ENCODE peak calls at places on chromosomes 7 and 10, in six cellular contexts. One of them, this sample, is unnamed.

GRCh38 chr7:131087756-131088658 is 239.7 kb upstream of the MKLN1 start:
- DNase-seq in NB4: no peak
- DNase-seq in GM12878: no peak
- DNase-seq in HepG2: peak
- DNase-seq in A549: no peak
- DNase-seq in K562: no peak
- DNase-seq in this sample: no peak

GRCh38 chr10:64219271-64220025 is 698.2 kb downstream of the REEP3 start:
- DNase-seq in K562: no peak
- DNase-seq in HepG2: no peak
- DNase-seq in NB4: no peak
- DNase-seq in GM12878: no peak
- DNase-seq in A549: no peak
- DNase-seq in this sample: no peak

GRCh38 chr7:79009647-79010046 is 443.8 kb downstream of the MAGI2 start:
- DNase-seq in K562: no peak
- DNase-seq in HepG2: no peak
- DNase-seq in A549: no peak
- DNase-seq in NB4: no peak
- DNase-seq in GM12878: no peak
- DNase-seq in this sample: no peak

GRCh38 chr10:48938990-48939536 is 577 bp downstream of the LRRC18 start:
- DNase-seq in NB4: no peak
- DNase-seq in GM12878: no peak
- DNase-seq in HepG2: no peak
- DNase-seq in A549: no peak
- DNase-seq in K562: no peak
- DNase-seq in this sample: no peak

GRCh38 chr7:11776083-11776482 is 55.9 kb downstream of the THSD7A start:
- DNase-seq in GM12878: no peak
- DNase-seq in K562: no peak
- DNase-seq in HepG2: no peak
- DNase-seq in A549: no peak
- DNase-seq in NB4: no peak
- DNase-seq in this sample: no peak

GRCh38 chr10:97574374-97575100 is 2.0 kb downstream of the ANKRD2 start:
- DNase-seq in NB4: peak
- DNase-seq in HepG2: peak
- DNase-seq in K562: no peak
- DNase-seq in GM12878: no peak
- DNase-seq in A549: peak
- DNase-seq in this sample: peak

GRCh38 chr7:40299097-40299496 is 164.3 kb downstream of the SUGCT start:
- DNase-seq in K562: no peak
- DNase-seq in A549: no peak
- DNase-seq in HepG2: no peak
- DNase-seq in NB4: peak
- DNase-seq in GM12878: no peak
- DNase-seq in this sample: peak

GRCh38 chr7:129438839-129439640 is 4.8 kb downstream of the STRIP2 start:
- DNase-seq in K562: peak
- DNase-seq in NB4: peak
- DNase-seq in HepG2: peak
- DNase-seq in A549: peak
- DNase-seq in GM12878: no peak
- DNase-seq in this sample: peak

GRCh38 chr7:10212664-10213063 is 761.0 kb upstream of the PHF14 start:
- DNase-seq in A549: no peak
- DNase-seq in GM12878: no peak
- DNase-seq in HepG2: no peak
- DNase-seq in K562: no peak
- DNase-seq in NB4: no peak
- DNase-seq in this sample: no peak

GRCh38 chr10:94000638-94001420 is 7.1 kb downstream of the PLCE1 start:
- DNase-seq in HepG2: no peak
- DNase-seq in K562: no peak
- DNase-seq in NB4: no peak
- DNase-seq in A549: no peak
- DNase-seq in GM12878: no peak
- DNase-seq in this sample: no peak

GRCh38 chr10:47139121-47139520 is 160.9 kb upstream of the GDF10 start:
- DNase-seq in NB4: no peak
- DNase-seq in GM12878: no peak
- DNase-seq in A549: no peak
- DNase-seq in K562: no peak
- DNase-seq in HepG2: no peak
- DNase-seq in this sample: no peak

DNA sequence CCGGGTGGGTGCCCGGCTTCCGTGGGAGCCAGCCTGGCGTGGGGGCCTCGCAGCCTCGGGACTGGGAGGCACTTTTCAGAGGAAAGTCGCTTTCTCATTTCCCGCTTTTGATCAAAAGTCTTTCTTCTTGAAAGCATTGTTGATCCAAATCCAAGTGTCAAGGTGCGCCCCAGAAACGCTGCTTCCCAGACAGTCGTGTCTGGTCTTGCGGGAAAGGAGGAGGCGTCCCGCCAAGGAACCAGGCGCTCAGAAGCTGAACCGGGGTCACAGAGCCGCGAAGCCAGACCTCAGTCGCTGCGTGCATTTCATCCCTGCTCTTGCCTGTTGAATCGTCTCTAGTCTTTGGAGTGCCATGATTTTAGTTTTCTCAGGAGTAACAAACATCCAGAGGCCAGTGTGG is 1.1 kb upstream of the BNIP3 start:
- DNase-seq in A549: no peak
- DNase-seq in HepG2: no peak
- DNase-seq in NB4: no peak
- DNase-seq in GM12878: no peak
- DNase-seq in K562: no peak
- DNase-seq in this sample: no peak
- TF ChIP-seq MYC in A549: no peak
- TF ChIP-seq MYC in HepG2: no peak
- TF ChIP-seq MYC in NB4: no peak
- TF ChIP-seq MYC in GM12878: no peak
- TF ChIP-seq MYC in K562: no peak
- TF ChIP-seq MYC in this sample: no peak

GRCh38 chr10:123578721-123579120 is 87.4 kb upstream of the GPR26 start:
- DNase-seq in HepG2: no peak
- DNase-seq in GM12878: no peak
- DNase-seq in A549: no peak
- DNase-seq in K562: no peak
- DNase-seq in NB4: no peak
- DNase-seq in this sample: no peak
- TF ChIP-seq MYC in HepG2: no peak
- TF ChIP-seq MYC in GM12878: no peak
- TF ChIP-seq MYC in A549: no peak
- TF ChIP-seq MYC in K562: no peak
- TF ChIP-seq MYC in NB4: no peak
- TF ChIP-seq MYC in this sample: no peak

GRCh38 chr7:116863168-116863670 is 832 bp downstream of the CAPZA2 start:
- DNase-seq in NB4: no peak
- DNase-seq in K562: peak
- DNase-seq in A549: peak
- DNase-seq in GM12878: no peak
- DNase-seq in HepG2: peak
- DNase-seq in this sample: peak
- TF ChIP-seq MYC in NB4: no peak
- TF ChIP-seq MYC in K562: no peak
- TF ChIP-seq MYC in A549: no peak
- TF ChIP-seq MYC in GM12878: no peak
- TF ChIP-seq MYC in HepG2: no peak
- TF ChIP-seq MYC in this sample: no peak

GRCh38 chr10:121593676-121594075 is 4.6 kb downstream of the FGFR2 start:
- DNase-seq in HepG2: no peak
- DNase-seq in K562: no peak
- DNase-seq in NB4: no peak
- DNase-seq in A549: no peak
- DNase-seq in GM12878: no peak
- DNase-seq in this sample: no peak
- TF ChIP-seq MYC in HepG2: no peak
- TF ChIP-seq MYC in K562: no peak
- TF ChIP-seq MYC in NB4: no peak
- TF ChIP-seq MYC in A549: no peak
- TF ChIP-seq MYC in GM12878: no peak
- TF ChIP-seq MYC in this sample: no peak

GRCh38 chr7:73703985-73704639 is 15.4 kb downstream of the STX1A start:
- DNase-seq in GM12878: no peak
- DNase-seq in HepG2: no peak
- DNase-seq in A549: peak
- DNase-seq in K562: peak
- DNase-seq in NB4: no peak
- DNase-seq in this sample: no peak
- TF ChIP-seq MYC in GM12878: no peak
- TF ChIP-seq MYC in HepG2: no peak
- TF ChIP-seq MYC in A549: no peak
- TF ChIP-seq MYC in K562: peak
- TF ChIP-seq MYC in NB4: no peak
- TF ChIP-seq MYC in this sample: no peak

DNA sequence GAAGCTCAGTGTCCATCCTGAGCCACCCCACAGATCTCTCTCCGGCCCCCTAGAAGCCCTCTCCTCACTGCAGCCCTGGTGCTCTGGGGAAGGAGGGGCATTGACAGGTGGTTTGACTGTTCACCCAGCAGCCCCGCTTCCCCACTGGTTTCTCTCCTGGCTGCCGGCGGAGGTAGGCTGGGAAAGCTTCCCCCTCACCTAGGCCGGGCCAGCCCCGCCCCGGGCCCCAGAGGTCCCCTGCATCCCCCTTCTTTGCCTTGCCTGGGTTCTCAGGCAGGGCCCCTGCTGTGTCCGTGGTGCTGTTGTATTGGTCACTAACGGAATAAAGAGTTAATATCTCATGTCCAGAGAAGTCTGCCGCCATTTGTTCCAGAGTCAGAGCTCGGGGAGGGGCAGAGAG is 21.2 kb downstream of the CLEC2L start:
- DNase-seq in NB4: no peak
- DNase-seq in HepG2: no peak
- DNase-seq in A549: no peak
- DNase-seq in GM12878: no peak
- DNase-seq in K562: no peak
- DNase-seq in this sample: no peak
- TF ChIP-seq MYC in NB4: no peak
- TF ChIP-seq MYC in HepG2: no peak
- TF ChIP-seq MYC in A549: no peak
- TF ChIP-seq MYC in GM12878: no peak
- TF ChIP-seq MYC in K562: no peak
- TF ChIP-seq MYC in this sample: no peak

DNA sequence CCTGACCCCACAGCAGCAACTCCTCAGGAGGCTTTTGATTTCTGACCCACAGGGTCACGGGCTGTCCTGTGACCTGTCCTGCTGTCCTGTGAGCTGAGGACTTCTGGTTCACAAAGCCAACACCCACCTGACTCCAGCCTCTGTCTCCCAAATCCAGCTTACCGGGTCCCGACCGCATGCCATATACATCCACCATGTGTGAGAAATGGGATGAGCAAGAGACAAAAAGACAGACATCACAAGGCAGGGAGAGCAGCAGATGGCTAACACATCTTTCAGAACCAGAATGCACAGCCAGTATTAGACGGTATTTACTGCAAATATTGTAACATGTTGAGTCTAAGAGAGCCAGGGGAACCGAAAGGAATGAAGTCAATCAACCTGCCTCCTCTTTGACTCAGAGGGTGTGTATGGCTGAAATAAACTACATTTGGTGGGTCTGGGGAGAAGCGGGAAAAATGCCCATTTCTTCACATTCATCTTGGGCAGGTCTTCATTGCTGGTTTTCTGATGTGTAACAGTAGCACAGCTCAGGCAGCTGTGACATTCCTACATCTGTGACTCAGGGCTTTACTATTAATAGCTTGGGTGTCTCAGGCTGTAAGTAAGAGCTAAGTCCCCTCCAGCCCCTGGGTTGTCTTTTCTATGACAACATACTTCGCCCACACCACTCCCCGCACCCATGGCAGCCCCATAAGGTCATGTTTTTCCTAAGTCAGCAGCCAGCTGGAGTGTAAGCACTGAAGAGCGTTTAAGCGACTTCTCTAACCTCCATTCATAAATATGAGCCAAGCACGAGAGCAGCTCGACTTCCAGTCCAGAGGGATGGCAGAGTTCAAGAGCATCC is 25.0 kb downstream of the ABLIM1 start:
- DNase-seq in K562: peak
- DNase-seq in HepG2: peak
- DNase-seq in GM12878: no peak
- DNase-seq in A549: peak
- DNase-seq in NB4: no peak
- DNase-seq in this sample: peak
- TF ChIP-seq MYC in K562: no peak
- TF ChIP-seq MYC in HepG2: no peak
- TF ChIP-seq MYC in GM12878: no peak
- TF ChIP-seq MYC in A549: no peak
- TF ChIP-seq MYC in NB4: no peak
- TF ChIP-seq MYC in this sample: no peak

DNA sequence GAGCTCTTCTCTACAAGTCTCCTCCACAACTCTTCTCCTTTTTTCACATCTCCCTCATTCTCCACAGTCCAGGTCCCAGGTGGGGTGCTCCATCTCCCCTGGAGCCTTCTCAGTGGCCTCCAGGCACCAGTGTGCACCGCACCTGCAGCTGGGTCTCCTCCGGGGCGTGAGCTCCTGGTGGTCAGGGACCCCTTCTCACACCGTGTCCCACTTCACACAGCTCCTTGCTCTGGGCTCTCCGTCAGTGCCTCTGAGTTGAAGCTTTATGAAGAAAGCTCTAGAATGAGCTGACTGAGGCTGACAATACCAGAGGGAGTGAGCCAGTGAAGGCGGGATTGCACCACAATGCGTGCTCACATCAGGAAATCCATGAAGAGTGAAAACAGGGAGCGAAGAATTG is 290.2 kb downstream of the DNAJB6 start:
- DNase-seq in HepG2: no peak
- DNase-seq in A549: no peak
- DNase-seq in NB4: no peak
- DNase-seq in GM12878: no peak
- DNase-seq in K562: no peak
- DNase-seq in this sample: no peak
- TF ChIP-seq MYC in HepG2: no peak
- TF ChIP-seq MYC in A549: no peak
- TF ChIP-seq MYC in NB4: no peak
- TF ChIP-seq MYC in GM12878: no peak
- TF ChIP-seq MYC in K562: no peak
- TF ChIP-seq MYC in this sample: no peak

This sample was measured in endothelial cell of umbilical vein.